ENCODE peak calls at places on chromosomes 3 and 15, in five cellular contexts. A is hepatocyte, K is PC-9, E is uterus, L is ovary. Q is an unnamed sample.
A peak's percentile ranks its signal among the peaks of the same experiment; 100 is the strongest.

GRCh38 chr15:47736123-47736786 is 18.9 kb downstream of the SEMA6D start:
- DNase-seq in L (no peak), K (no peak), A (no peak), E (no peak), Q (no peak)

GRCh38 chr15:65067645-65068416 is at the start of gene RASL12:
- DNase-seq in L (no peak), A (peak; percentile 48), E (peak; percentile 68), K (no peak), Q (peak; percentile 78)

GRCh38 chr3:138902166-138902565 is 44.8 kb downstream of the FOXL2 start:
- DNase-seq in K (no peak), L (no peak), E (no peak), A (no peak), Q (no peak)

GRCh38 chr3:139564290-139564861 is 24.8 kb upstream of the RBP1 start:
- DNase-seq in E (no peak), L (no peak), K (no peak), A (peak; percentile 29), Q (no peak)

GRCh38 chr3:125313060-125313635 is 62.0 kb downstream of the ZNF148 start:
- DNase-seq in A (no peak), L (no peak), K (no peak), E (no peak), Q (no peak)

GRCh38 chr3:89876116-89876515 is 768.7 kb downstream of the EPHA3 start:
- DNase-seq in A (no peak), L (no peak), E (no peak), K (no peak), Q (no peak)

GRCh38 chr3:14391033-14391432 is 11.4 kb upstream of the SLC6A6 start:
- DNase-seq in A (peak; percentile 63), K (no peak), L (peak; percentile 62), E (peak; percentile 51), Q (no peak)

GRCh38 chr3:186057594-186057993 is 51.3 kb downstream of the ETV5 start:
- DNase-seq in E (no peak), A (peak; percentile 40), L (no peak), K (no peak), Q (no peak)

GRCh38 chr3:56939759-56940323 is 120.6 kb upstream of the SPATA12 start:
- DNase-seq in E (no peak), A (no peak), L (no peak), K (no peak), Q (no peak)

GRCh38 chr3:124049203-124049748 is 57.4 kb upstream of the ROPN1 start:
- DNase-seq in K (no peak), A (no peak), L (no peak), E (no peak), Q (no peak)

GRCh38 chr15:48309740-48310139 is 21.5 kb upstream of the DUT start:
- DNase-seq in K (no peak), A (no peak), L (no peak), E (no peak), Q (no peak)

GRCh38 chr15:33448961-33449611 is 138.3 kb downstream of the RYR3 start:
- DNase-seq in K (peak; percentile 70), A (no peak), L (no peak), E (no peak), Q (no peak)

GRCh38 chr3:143563786-143564185 is 284.5 kb downstream of the SLC9A9 start:
- DNase-seq in K (no peak), A (no peak), E (no peak), L (no peak), Q (no peak)

GRCh38 chr3:27141668-27142067 is 227.5 kb downstream of the NEK10 start:
- DNase-seq in K (no peak), E (no peak), L (no peak), A (no peak), Q (no peak)
- H3K9me3 ChIP-seq in K (peaks cover 12% of the 10 kb centered on the region), E (no peaks in the 10 kb centered on the region), L (no peaks in the 10 kb centered on the region), A (no peaks in the 10 kb centered on the region), Q (no peaks in the 10 kb centered on the region)

DNA sequence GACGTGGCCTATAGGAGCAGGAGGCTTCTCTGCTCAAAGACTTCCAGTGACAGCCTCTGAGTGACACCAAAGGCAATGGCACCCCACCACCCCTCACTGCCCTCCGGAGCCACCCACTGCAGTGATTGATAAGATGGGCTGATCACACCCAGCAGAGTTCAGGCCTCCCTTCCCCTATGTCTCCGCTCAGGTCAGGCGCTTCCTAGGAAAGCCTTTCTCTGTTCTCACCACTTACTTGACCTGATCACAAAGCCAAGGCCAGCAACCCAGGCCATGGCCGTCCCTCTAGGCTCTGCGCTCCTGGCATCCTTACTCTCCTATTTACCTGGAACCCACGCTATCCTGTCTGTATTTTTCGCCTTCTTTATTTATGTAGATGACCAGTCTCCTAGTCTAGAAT is 282.3 kb downstream of the OCA2 start:
- DNase-seq in E (no peak), K (no peak), L (no peak), A (no peak), Q (no peak)
- H3K9me3 ChIP-seq in E (no peaks in the 10 kb centered on the region), K (no peaks in the 10 kb centered on the region), L (no peaks in the 10 kb centered on the region), A (no peaks in the 10 kb centered on the region), Q (peaks cover 2% of the 10 kb centered on the region)

GRCh38 chr3:35141406-35141805 is 497.9 kb upstream of the ARPP21 start:
- DNase-seq in L (no peak), E (no peak), K (no peak), A (no peak), Q (no peak)
- H3K9me3 ChIP-seq in L (no peaks in the 10 kb centered on the region), E (no peaks in the 10 kb centered on the region), K (no peaks in the 10 kb centered on the region), A (no peaks in the 10 kb centered on the region), Q (peaks cover 1% of the 10 kb centered on the region)

GRCh38 chr15:27694506-27695077 is 404.5 kb downstream of the OCA2 start:
- DNase-seq in A (peak; percentile 31), K (no peak), L (no peak), E (no peak), Q (no peak)
- H3K9me3 ChIP-seq in A (no peaks in the 10 kb centered on the region), K (no peaks in the 10 kb centered on the region), L (no peaks in the 10 kb centered on the region), E (no peaks in the 10 kb centered on the region), Q (no peaks in the 10 kb centered on the region)

GRCh38 chr15:25170113-25170731 is 215.4 kb downstream of the SNRPN start:
- DNase-seq in A (peak; percentile 2), L (peak; percentile 8), K (no peak), E (peak; percentile 4), Q (peak; percentile 63)
- H3K9me3 ChIP-seq in A (peaks cover 3% of the 10 kb centered on the region), L (no peaks in the 10 kb centered on the region), K (no peaks in the 10 kb centered on the region), E (peaks cover 14% of the 10 kb centered on the region), Q (peaks cover 5% of the 10 kb centered on the region)

GRCh38 chr3:150170843-150171513 is 200.3 kb upstream of the PFN2 start:
- DNase-seq in L (no peak), E (no peak), A (no peak), K (no peak), Q (no peak)
- H3K9me3 ChIP-seq in L (no peaks in the 10 kb centered on the region), E (no peaks in the 10 kb centered on the region), A (no peaks in the 10 kb centered on the region), K (no peaks in the 10 kb centered on the region), Q (no peaks in the 10 kb centered on the region)

DNA sequence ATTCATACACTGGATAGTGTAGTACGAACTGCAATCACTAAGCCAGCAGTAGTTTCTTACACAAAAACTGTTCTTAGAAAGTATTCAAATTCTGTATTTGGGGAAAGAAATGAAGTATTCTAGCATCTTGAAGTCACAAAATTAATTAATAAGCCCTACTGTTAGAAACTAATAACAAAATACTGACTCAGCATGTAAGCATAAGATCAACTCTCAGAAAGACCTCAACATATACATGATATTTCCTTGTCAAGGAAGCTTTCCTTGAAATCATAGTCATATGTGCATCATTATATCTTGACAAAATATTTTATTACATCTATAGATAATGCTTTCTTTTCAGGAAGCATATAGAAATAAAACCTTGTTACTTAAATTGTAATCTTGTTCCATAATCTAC is 115.5 kb upstream of the GOLGA6L6 start:
- DNase-seq in A (no peak), K (no peak), E (no peak), L (no peak), Q (no peak)
- H3K9me3 ChIP-seq in A (peaks cover 21% of the 10 kb centered on the region), K (no peaks in the 10 kb centered on the region), E (no peaks in the 10 kb centered on the region), L (no peaks in the 10 kb centered on the region), Q (no peaks in the 10 kb centered on the region)

Q was measured in aorta.